ENCODE peak calls at places on chromosomes 7 and 10, in eight cellular contexts. S is brain microvascular endothelial cell, D is AG08396, U is activated gamma-delta T cell, B is keratinocyte, Z is SK-MEL-5, C is cardiac muscle cell, V is H7. A is an unnamed sample.

GRCh38 chr7:90595341-90595800 is 750 bp upstream of the CDK14 start:
- DNase-seq in U (no peak), V (no peak), Z (no peak), C (peak), B (no peak), D (no peak), S (peak), A (no peak)

GRCh38 chr10:15168781-15169554 is 475 bp upstream of the NMT2 start:
- DNase-seq in D (peak), C (peak), V (peak), S (peak), B (peak), U (peak), Z (peak), A (peak)

GRCh38 chr10:78955206-78955605 is 113.6 kb upstream of the ZMIZ1 start:
- DNase-seq in D (no peak), V (no peak), S (no peak), C (no peak), U (no peak), B (no peak), Z (no peak), A (no peak)

GRCh38 chr7:148708026-148708685 is 9.5 kb downstream of the CUL1 start:
- DNase-seq in S (no peak), B (no peak), V (no peak), Z (no peak), D (no peak), U (no peak), C (no peak), A (peak)

GRCh38 chr7:47937065-47937687 is 11.1 kb downstream of the PKD1L1 start:
- DNase-seq in B (no peak), V (peak), C (no peak), Z (no peak), U (no peak), D (no peak), S (no peak), A (no peak)

GRCh38 chr7:24965831-24966708 is 13.9 kb downstream of the OSBPL3 start:
- DNase-seq in U (no peak), S (no peak), Z (no peak), V (no peak), D (no peak), C (no peak), B (no peak), A (no peak)

GRCh38 chr7:103832438-103832837 is 157.0 kb downstream of the RELN start:
- DNase-seq in U (no peak), B (no peak), C (no peak), Z (no peak), S (no peak), D (no peak), V (no peak), A (no peak)

GRCh38 chr7:128167316-128167691 is 73.8 kb upstream of the LEP start:
- DNase-seq in C (peak), D (peak), Z (peak), V (peak), B (no peak), S (peak), U (no peak), A (peak)

GRCh38 chr10:89649051-89649450 is 4.0 kb upstream of the PANK1 start:
- DNase-seq in D (no peak), C (no peak), S (no peak), V (no peak), B (no peak), Z (no peak), U (no peak), A (no peak)

GRCh38 chr7:94298943-94299342 is 95.8 kb upstream of the COL1A2 start:
- DNase-seq in V (no peak), D (peak), C (peak), U (no peak), Z (no peak), S (peak), B (no peak), A (no peak)

GRCh38 chr7:40674316-40674715 is 539.5 kb downstream of the SUGCT start:
- DNase-seq in B (no peak), U (no peak), D (no peak), C (no peak), S (peak), V (no peak), Z (no peak), A (no peak)